ENCODE peak calls at places on chromosomes 7 and 10, in eight cellular contexts. One of them, this sample, is unnamed.

GRCh38 chr7:27419581-27420177 is 177.1 kb downstream of the EVX1 start:
- DNase-seq in SJSA1: no peak
- DNase-seq in heart left ventricle: no peak
- DNase-seq in GM06990: no peak
- DNase-seq in heart right ventricle: no peak
- DNase-seq in transverse colon: no peak
- DNase-seq in aorta: no peak
- DNase-seq in tibial artery: no peak
- DNase-seq in this sample: no peak

GRCh38 chr7:7681191-7681935 is 37.0 kb downstream of the RPA3 start:
- DNase-seq in heart left ventricle: peak; percentile 61
- DNase-seq in heart right ventricle: no peak
- DNase-seq in transverse colon: peak; percentile 36
- DNase-seq in GM06990: peak; percentile 15
- DNase-seq in SJSA1: peak; percentile 45
- DNase-seq in tibial artery: peak; percentile 41
- DNase-seq in aorta: no peak
- DNase-seq in this sample: no peak

GRCh38 chr7:149081914-149082313 is 8.6 kb downstream of the ZNF786 start:
- DNase-seq in heart left ventricle: no peak
- DNase-seq in aorta: no peak
- DNase-seq in GM06990: no peak
- DNase-seq in tibial artery: no peak
- DNase-seq in transverse colon: no peak
- DNase-seq in heart right ventricle: no peak
- DNase-seq in SJSA1: no peak
- DNase-seq in this sample: no peak

GRCh38 chr7:47931788-47932425 is 16.4 kb downstream of the PKD1L1 start:
- DNase-seq in tibial artery: no peak
- DNase-seq in SJSA1: no peak
- DNase-seq in GM06990: no peak
- DNase-seq in aorta: no peak
- DNase-seq in heart right ventricle: no peak
- DNase-seq in heart left ventricle: no peak
- DNase-seq in transverse colon: no peak
- DNase-seq in this sample: no peak

GRCh38 chr10:69570050-69570816 is 3.0 kb downstream of the NEUROG3 start:
- DNase-seq in aorta: no peak
- DNase-seq in heart right ventricle: no peak
- DNase-seq in SJSA1: no peak
- DNase-seq in heart left ventricle: no peak
- DNase-seq in transverse colon: no peak
- DNase-seq in GM06990: no peak
- DNase-seq in tibial artery: no peak
- DNase-seq in this sample: no peak

GRCh38 chr10:80535671-80536360 is 1.9 kb upstream of the SH2D4B start:
- DNase-seq in heart right ventricle: peak; percentile 82
- DNase-seq in GM06990: peak; percentile 87
- DNase-seq in aorta: peak; percentile 88
- DNase-seq in tibial artery: no peak
- DNase-seq in SJSA1: no peak
- DNase-seq in transverse colon: peak; percentile 85
- DNase-seq in heart left ventricle: peak; percentile 69
- DNase-seq in this sample: peak; percentile 87

GRCh38 chr7:41401833-41402232 is 301.1 kb downstream of the INHBA start:
- DNase-seq in tibial artery: no peak
- DNase-seq in transverse colon: no peak
- DNase-seq in heart right ventricle: no peak
- DNase-seq in GM06990: no peak
- DNase-seq in aorta: no peak
- DNase-seq in heart left ventricle: no peak
- DNase-seq in SJSA1: no peak
- DNase-seq in this sample: no peak

GRCh38 chr7:158699341-158699740 is 5.3 kb downstream of the NCAPG2 start:
- DNase-seq in heart left ventricle: no peak
- DNase-seq in aorta: no peak
- DNase-seq in transverse colon: no peak
- DNase-seq in heart right ventricle: no peak
- DNase-seq in GM06990: no peak
- DNase-seq in SJSA1: no peak
- DNase-seq in tibial artery: no peak
- DNase-seq in this sample: no peak

GRCh38 chr10:126143117-126143516 is 245.2 kb downstream of the ADAM12 start:
- DNase-seq in heart left ventricle: no peak
- DNase-seq in tibial artery: no peak
- DNase-seq in aorta: no peak
- DNase-seq in transverse colon: no peak
- DNase-seq in SJSA1: no peak
- DNase-seq in GM06990: no peak
- DNase-seq in heart right ventricle: no peak
- DNase-seq in this sample: no peak

GRCh38 chr10:71244638-71245419 is 32.5 kb downstream of the UNC5B start:
- DNase-seq in aorta: peak; percentile 79
- DNase-seq in transverse colon: no peak
- DNase-seq in heart left ventricle: peak; percentile 83
- DNase-seq in SJSA1: peak; percentile 37
- DNase-seq in tibial artery: peak; percentile 60
- DNase-seq in GM06990: no peak
- DNase-seq in heart right ventricle: peak; percentile 72
- DNase-seq in this sample: peak; percentile 60

GRCh38 chr10:14705548-14706234 is 69.0 kb downstream of the FAM107B start:
- DNase-seq in heart right ventricle: no peak
- DNase-seq in tibial artery: no peak
- DNase-seq in aorta: no peak
- DNase-seq in SJSA1: no peak
- DNase-seq in transverse colon: no peak
- DNase-seq in heart left ventricle: no peak
- DNase-seq in GM06990: no peak
- DNase-seq in this sample: no peak

GRCh38 chr10:86749835-86750234 is 6.6 kb upstream of the BMPR1A start:
- DNase-seq in heart left ventricle: no peak
- DNase-seq in transverse colon: no peak
- DNase-seq in GM06990: no peak
- DNase-seq in aorta: no peak
- DNase-seq in tibial artery: no peak
- DNase-seq in heart right ventricle: no peak
- DNase-seq in SJSA1: no peak
- DNase-seq in this sample: no peak

GRCh38 chr10:49118450-49118849 is 3.1 kb upstream of the VSTM4 start:
- DNase-seq in heart right ventricle: no peak
- DNase-seq in tibial artery: no peak
- DNase-seq in aorta: no peak
- DNase-seq in SJSA1: no peak
- DNase-seq in transverse colon: no peak
- DNase-seq in heart left ventricle: no peak
- DNase-seq in GM06990: no peak
- DNase-seq in this sample: no peak

GRCh38 chr7:98211221-98211675 is at the start of gene BHLHA15:
- DNase-seq in tibial artery: peak; percentile 17
- DNase-seq in aorta: peak; percentile 54
- DNase-seq in GM06990: peak; percentile 52
- DNase-seq in transverse colon: peak; percentile 81
- DNase-seq in SJSA1: no peak
- DNase-seq in heart left ventricle: no peak
- DNase-seq in heart right ventricle: no peak
- DNase-seq in this sample: no peak

GRCh38 chr7:149329787-149330334 is 67.9 kb downstream of the ZNF783 start:
- DNase-seq in tibial artery: no peak
- DNase-seq in aorta: no peak
- DNase-seq in heart right ventricle: no peak
- DNase-seq in SJSA1: no peak
- DNase-seq in transverse colon: no peak
- DNase-seq in GM06990: no peak
- DNase-seq in heart left ventricle: no peak
- DNase-seq in this sample: no peak

GRCh38 chr7:79452495-79453265 is 787 bp downstream of the MAGI2 start:
- DNase-seq in heart left ventricle: peak; percentile 18
- DNase-seq in transverse colon: no peak
- DNase-seq in tibial artery: peak; percentile 34
- DNase-seq in SJSA1: no peak
- DNase-seq in aorta: peak; percentile 51
- DNase-seq in heart right ventricle: peak; percentile 29
- DNase-seq in GM06990: no peak
- DNase-seq in this sample: peak; percentile 48

GRCh38 chr7:2163565-2163964 is 69.2 kb downstream of the MAD1L1 start:
- DNase-seq in heart right ventricle: no peak
- DNase-seq in transverse colon: no peak
- DNase-seq in aorta: no peak
- DNase-seq in GM06990: no peak
- DNase-seq in SJSA1: no peak
- DNase-seq in heart left ventricle: no peak
- DNase-seq in tibial artery: no peak
- DNase-seq in this sample: peak; percentile 25

GRCh38 chr10:118840071-118840775 is 85.5 kb upstream of the CACUL1 start:
- DNase-seq in SJSA1: no peak
- DNase-seq in transverse colon: peak; percentile 23
- DNase-seq in aorta: no peak
- DNase-seq in heart left ventricle: no peak
- DNase-seq in tibial artery: no peak
- DNase-seq in GM06990: peak; percentile 22
- DNase-seq in heart right ventricle: no peak
- DNase-seq in this sample: no peak

GRCh38 chr10:33306126-33306525 is 28.3 kb downstream of the NRP1 start:
- DNase-seq in tibial artery: no peak
- DNase-seq in GM06990: no peak
- DNase-seq in aorta: no peak
- DNase-seq in heart right ventricle: no peak
- DNase-seq in transverse colon: no peak
- DNase-seq in heart left ventricle: no peak
- DNase-seq in SJSA1: no peak
- DNase-seq in this sample: no peak
- H3K36me3 ChIP-seq in tibial artery: no peaks in the 10 kb centered on the region
- H3K36me3 ChIP-seq in GM06990: no peaks in the 10 kb centered on the region
- H3K36me3 ChIP-seq in aorta: peaks cover 2% of the 10 kb centered on the region
- H3K36me3 ChIP-seq in heart right ventricle: no peaks in the 10 kb centered on the region
- H3K36me3 ChIP-seq in transverse colon: no peaks in the 10 kb centered on the region
- H3K36me3 ChIP-seq in heart left ventricle: no peaks in the 10 kb centered on the region
- H3K36me3 ChIP-seq in SJSA1: peaks cover 48% of the 10 kb centered on the region
- H3K36me3 ChIP-seq in this sample: no peaks in the 10 kb centered on the region

GRCh38 chr7:36449685-36450084 is 60.0 kb downstream of the ANLN start:
- DNase-seq in GM06990: no peak
- DNase-seq in heart right ventricle: no peak
- DNase-seq in transverse colon: no peak
- DNase-seq in SJSA1: no peak
- DNase-seq in tibial artery: no peak
- DNase-seq in heart left ventricle: no peak
- DNase-seq in aorta: no peak
- DNase-seq in this sample: no peak
- H3K36me3 ChIP-seq in GM06990: no peaks in the 10 kb centered on the region
- H3K36me3 ChIP-seq in heart right ventricle: no peaks in the 10 kb centered on the region
- H3K36me3 ChIP-seq in transverse colon: no peaks in the 10 kb centered on the region
- H3K36me3 ChIP-seq in SJSA1: peaks cover 94% of the 10 kb centered on the region
- H3K36me3 ChIP-seq in tibial artery: no peaks in the 10 kb centered on the region
- H3K36me3 ChIP-seq in heart left ventricle: no peaks in the 10 kb centered on the region
- H3K36me3 ChIP-seq in aorta: no peaks in the 10 kb centered on the region
- H3K36me3 ChIP-seq in this sample: no peaks in the 10 kb centered on the region

GRCh38 chr10:8073696-8074416 is 19.4 kb downstream of the GATA3 start:
- DNase-seq in heart left ventricle: no peak
- DNase-seq in transverse colon: no peak
- DNase-seq in tibial artery: no peak
- DNase-seq in GM06990: no peak
- DNase-seq in SJSA1: no peak
- DNase-seq in aorta: no peak
- DNase-seq in heart right ventricle: no peak
- DNase-seq in this sample: no peak
- H3K36me3 ChIP-seq in heart left ventricle: no peaks in the 10 kb centered on the region
- H3K36me3 ChIP-seq in transverse colon: no peaks in the 10 kb centered on the region
- H3K36me3 ChIP-seq in tibial artery: no peaks in the 10 kb centered on the region
- H3K36me3 ChIP-seq in GM06990: peaks cover 7% of the 10 kb centered on the region
- H3K36me3 ChIP-seq in SJSA1: no peaks in the 10 kb centered on the region
- H3K36me3 ChIP-seq in aorta: no peaks in the 10 kb centered on the region
- H3K36me3 ChIP-seq in heart right ventricle: no peaks in the 10 kb centered on the region
- H3K36me3 ChIP-seq in this sample: no peaks in the 10 kb centered on the region

GRCh38 chr10:79125092-79125491 is 56.3 kb downstream of the ZMIZ1 start:
- DNase-seq in transverse colon: no peak
- DNase-seq in SJSA1: no peak
- DNase-seq in GM06990: no peak
- DNase-seq in aorta: no peak
- DNase-seq in heart left ventricle: no peak
- DNase-seq in heart right ventricle: no peak
- DNase-seq in tibial artery: no peak
- DNase-seq in this sample: no peak
- H3K36me3 ChIP-seq in transverse colon: no peaks in the 10 kb centered on the region
- H3K36me3 ChIP-seq in SJSA1: peaks cover 95% of the 10 kb centered on the region
- H3K36me3 ChIP-seq in GM06990: no peaks in the 10 kb centered on the region
- H3K36me3 ChIP-seq in aorta: no peaks in the 10 kb centered on the region
- H3K36me3 ChIP-seq in heart left ventricle: peaks cover 16% of the 10 kb centered on the region
- H3K36me3 ChIP-seq in heart right ventricle: no peaks in the 10 kb centered on the region
- H3K36me3 ChIP-seq in tibial artery: no peaks in the 10 kb centered on the region
- H3K36me3 ChIP-seq in this sample: peaks cover 24% of the 10 kb centered on the region

GRCh38 chr7:103915958-103916357 is 73.5 kb downstream of the RELN start:
- DNase-seq in transverse colon: no peak
- DNase-seq in GM06990: no peak
- DNase-seq in heart left ventricle: no peak
- DNase-seq in heart right ventricle: no peak
- DNase-seq in SJSA1: no peak
- DNase-seq in aorta: no peak
- DNase-seq in tibial artery: no peak
- DNase-seq in this sample: no peak

GRCh38 chr7:103914147-103914899 is 75.1 kb downstream of the RELN start:
- DNase-seq in aorta: no peak
- DNase-seq in heart left ventricle: no peak
- DNase-seq in transverse colon: no peak
- DNase-seq in heart right ventricle: no peak
- DNase-seq in tibial artery: no peak
- DNase-seq in GM06990: no peak
- DNase-seq in SJSA1: no peak
- DNase-seq in this sample: no peak

DNA sequence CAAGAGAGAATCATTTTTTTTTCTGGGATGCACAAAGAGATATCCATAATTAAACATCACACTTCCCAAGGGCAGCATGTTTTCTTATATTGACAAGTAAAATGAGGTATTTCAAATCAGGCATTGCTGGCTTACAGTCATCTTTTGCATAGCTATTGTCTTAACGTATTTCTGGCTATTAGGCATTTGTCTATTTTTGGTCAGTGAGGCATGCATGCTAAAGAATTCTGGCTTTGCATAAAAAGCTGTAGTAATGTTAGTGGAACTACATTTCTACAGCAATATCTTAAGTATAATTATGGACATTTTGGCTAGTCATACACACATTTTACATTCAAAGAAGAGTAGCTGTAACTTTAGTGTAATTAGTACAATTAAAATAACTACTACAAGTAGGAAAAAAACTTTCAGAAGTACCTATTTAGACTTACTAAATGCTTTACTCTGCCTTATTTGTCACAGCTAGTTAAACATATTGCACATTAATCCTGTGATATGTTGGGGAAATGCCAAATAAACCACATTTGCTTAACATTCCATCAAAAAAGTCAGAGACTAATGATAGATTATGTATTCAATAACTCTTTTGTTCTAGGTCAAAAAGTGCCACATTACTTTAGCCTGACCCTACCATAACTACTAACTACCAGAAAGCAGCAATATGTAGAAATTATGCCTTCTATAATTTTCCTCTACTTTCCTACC is 76.4 kb downstream of the RELN start:
- DNase-seq in GM06990: no peak
- DNase-seq in heart right ventricle: no peak
- DNase-seq in tibial artery: no peak
- DNase-seq in SJSA1: no peak
- DNase-seq in transverse colon: no peak
- DNase-seq in heart left ventricle: no peak
- DNase-seq in aorta: no peak
- DNase-seq in this sample: no peak
- H3K36me3 ChIP-seq in GM06990: no peaks in the 10 kb centered on the region
- H3K36me3 ChIP-seq in heart right ventricle: no peaks in the 10 kb centered on the region
- H3K36me3 ChIP-seq in tibial artery: no peaks in the 10 kb centered on the region
- H3K36me3 ChIP-seq in SJSA1: no peaks in the 10 kb centered on the region
- H3K36me3 ChIP-seq in transverse colon: no peaks in the 10 kb centered on the region
- H3K36me3 ChIP-seq in heart left ventricle: no peaks in the 10 kb centered on the region
- H3K36me3 ChIP-seq in aorta: no peaks in the 10 kb centered on the region
- H3K36me3 ChIP-seq in this sample: no peaks in the 10 kb centered on the region